ENCODE peak calls at places on chromosomes 7 and 10, in seven cellular contexts. K is fibroblast of lung, V is brain microvascular endothelial cell, H is SK-N-MC, G is sigmoid colon, Q is GM12878, O is body of pancreas. N is an unnamed sample. For H3K36me3, the result is how much of the 10 kb centered on the place peaks cover.

GRCh38 chr10:75272896-75273295 is 37.1 kb upstream of the COMTD1 start:
- DNase-seq in K (peak), V (no peak), H (no peak), G (no peak), Q (no peak), O (peak), N (no peak)

GRCh38 chr10:112471878-112472487 is 25.0 kb downstream of the VTI1A start:
- DNase-seq in K (peak), V (no peak), H (no peak), G (no peak), Q (peak), O (no peak), N (peak)

GRCh38 chr10:96446966-96447596 is 66.6 kb downstream of the TLL2 start:
- DNase-seq in K (no peak), V (no peak), H (no peak), G (no peak), Q (no peak), O (no peak), N (no peak)

GRCh38 chr10:25849971-25850370 is 84.1 kb upstream of the MYO3A start:
- DNase-seq in K (no peak), V (no peak), H (peak), G (no peak), Q (no peak), O (no peak), N (no peak)

GRCh38 chr7:51977913-51978312 is 661.3 kb upstream of the COBL start:
- DNase-seq in K (no peak), V (no peak), H (no peak), G (no peak), Q (no peak), O (no peak), N (no peak)

GRCh38 chr10:95445837-95446347 is 115.3 kb downstream of the SORBS1 start:
- DNase-seq in K (peak), V (peak), H (no peak), G (peak), Q (no peak), O (peak), N (no peak)

GRCh38 chr7:75804705-75805104 is 8.9 kb downstream of the CCL24 start:
- DNase-seq in K (no peak), V (no peak), H (no peak), G (no peak), Q (no peak), O (no peak), N (no peak)

GRCh38 chr7:127448566-127448965 is 56.1 kb upstream of the ZNF800 start:
- DNase-seq in K (no peak), V (no peak), H (no peak), G (no peak), Q (no peak), O (no peak), N (no peak)

GRCh38 chr10:92972066-92972870 is 88.3 kb upstream of the CYP26C1 start:
- DNase-seq in K (peak), V (peak), H (no peak), G (no peak), Q (no peak), O (no peak), N (no peak)

GRCh38 chr7:90923576-90923975 is 327.5 kb downstream of the CDK14 start:
- DNase-seq in K (peak), V (no peak), H (peak), G (no peak), Q (no peak), O (no peak), N (no peak)

GRCh38 chr10:58070964-58071363 is 196.7 kb downstream of the IPMK start:
- DNase-seq in K (no peak), V (no peak), H (no peak), G (no peak), Q (no peak), O (no peak), N (no peak)

GRCh38 chr7:80478683-80479082 is 33.2 kb downstream of the GNAT3 start:
- DNase-seq in K (peak), V (peak), H (no peak), G (no peak), Q (no peak), O (no peak), N (no peak)

GRCh38 chr10:106450966-106451365 is 713.5 kb downstream of the SORCS1 start:
- DNase-seq in K (no peak), V (no peak), H (no peak), G (no peak), Q (no peak), O (no peak), N (no peak)

GRCh38 chr7:121766676-121767075 is 106.3 kb upstream of the PTPRZ1 start:
- DNase-seq in K (no peak), V (no peak), H (no peak), G (no peak), Q (no peak), O (no peak), N (no peak)

GRCh38 chr10:124005991-124006392 is 87.4 kb downstream of the CHST15 start:
- DNase-seq in K (no peak), V (peak), H (no peak), G (peak), Q (no peak), O (peak), N (no peak)

GRCh38 chr10:21173433-21173963 is 276.4 kb upstream of the NEBL start:
- DNase-seq in K (no peak), V (no peak), H (no peak), G (no peak), Q (no peak), O (peak), N (no peak)

GRCh38 chr7:135914346-135914745 is 62.8 kb downstream of the MTPN start:
- DNase-seq in K (no peak), V (no peak), H (no peak), G (no peak), Q (no peak), O (no peak), N (no peak)

GRCh38 chr10:48614481-48615383 is 9.9 kb upstream of the ARHGAP22 start:
- DNase-seq in K (peak), V (no peak), H (no peak), G (no peak), Q (peak), O (no peak), N (no peak)

GRCh38 chr10:15461353-15462108 is 90.4 kb upstream of the FAM171A1 start:
- DNase-seq in K (peak), V (peak), H (no peak), G (no peak), Q (no peak), O (no peak), N (no peak)

GRCh38 chr10:71178880-71179279 is 33.5 kb upstream of the UNC5B start:
- DNase-seq in K (no peak), V (no peak), H (no peak), G (no peak), Q (no peak), O (no peak), N (no peak)

GRCh38 chr7:45140827-45141226 is 16.8 kb upstream of the RAMP3 start:
- DNase-seq in K (no peak), V (no peak), H (no peak), G (no peak), Q (peak), O (no peak), N (no peak)

GRCh38 chr7:129949292-129950133 is 3.2 kb downstream of the UBE2H start:
- DNase-seq in K (peak), V (peak), H (peak), G (peak), Q (peak), O (no peak), N (peak)
- H3K4me3 ChIP-seq in K (peak), V (peak), H (peak), G (peak), Q (peak), O (no peak), N (peak)

DNA sequence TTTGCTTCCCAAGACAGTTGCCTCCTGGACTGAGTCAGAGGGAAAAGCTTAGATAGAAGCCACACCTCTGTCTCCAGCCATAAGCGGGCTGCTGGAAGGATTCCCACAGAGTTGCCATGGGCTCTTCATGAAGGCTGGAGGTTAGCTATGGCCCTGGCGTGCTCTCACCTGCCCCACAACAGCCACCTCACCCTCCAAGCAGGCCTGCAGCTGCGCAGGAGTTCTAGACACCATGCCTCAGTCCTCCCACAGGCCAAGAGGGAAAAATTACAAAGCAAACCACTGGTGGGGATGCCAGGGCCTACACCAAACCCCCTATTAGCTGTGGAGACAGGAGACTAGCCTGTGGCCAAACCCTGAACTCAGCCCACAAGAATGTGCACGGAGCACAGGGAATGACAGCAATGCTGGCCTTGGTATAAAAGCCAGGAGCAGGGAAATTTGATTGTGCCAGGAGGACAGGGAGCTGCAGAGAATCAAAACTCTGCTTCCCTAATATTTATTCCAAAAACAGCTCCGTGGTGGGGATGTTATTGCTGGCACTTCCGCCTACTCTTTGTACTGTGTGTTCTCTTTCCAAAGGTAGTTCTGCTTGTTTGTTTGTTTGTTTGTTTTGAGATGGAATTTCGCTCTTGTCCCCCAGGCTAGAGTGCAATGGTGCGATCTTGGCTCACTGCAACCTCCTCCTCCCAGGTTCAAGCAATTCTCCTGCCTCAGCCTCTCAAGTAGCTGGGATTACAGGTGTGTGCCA is 60.3 kb upstream of the STK17A start:
- DNase-seq in K (no peak), V (peak), H (no peak), G (no peak), Q (no peak), O (no peak), N (no peak)
- H3K27ac ChIP-seq in K (no peak), V (peak), H (no peak), G (no peak), Q (no peak), O (no peak), N (no peak)

DNA sequence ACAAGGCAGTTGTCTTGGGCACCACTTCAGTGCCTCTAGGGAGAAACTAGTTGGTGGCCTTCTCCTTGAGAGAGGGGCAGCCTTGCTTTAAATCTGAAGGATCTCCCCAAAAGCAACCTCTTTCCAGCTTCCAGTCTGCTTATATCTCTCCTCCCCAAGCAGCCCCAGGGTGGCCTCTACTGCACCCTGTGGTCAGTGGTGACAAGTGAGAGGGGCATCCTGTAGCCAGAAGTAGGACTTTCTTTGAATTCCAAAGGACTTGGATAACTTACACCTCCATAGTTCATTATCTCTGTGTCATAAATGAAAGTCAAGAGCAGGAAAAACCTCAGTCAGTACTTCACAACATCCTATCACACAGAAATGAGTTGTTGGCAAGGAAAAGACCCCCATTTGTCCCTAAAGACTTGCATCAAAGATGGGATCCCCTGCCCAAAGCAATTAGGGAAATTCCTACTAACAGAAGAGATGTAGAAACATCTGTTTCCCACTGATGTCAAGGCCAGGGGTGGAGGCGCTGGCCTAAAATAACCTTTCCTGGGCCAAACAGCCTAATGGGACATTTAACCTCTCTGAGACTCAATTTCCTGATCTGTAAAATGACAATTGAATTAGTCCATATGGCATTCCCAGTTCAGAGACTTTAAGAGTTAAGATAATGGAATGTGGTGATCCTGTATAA is 44.0 kb upstream of the ANKRD1 start:
- DNase-seq in K (no peak), V (no peak), H (no peak), G (no peak), Q (no peak), O (no peak), N (no peak)
- H3K36me3 ChIP-seq in K (under half), V (under half), H (under half), G (under half), Q (under half), O (under half), N (under half)

DNA sequence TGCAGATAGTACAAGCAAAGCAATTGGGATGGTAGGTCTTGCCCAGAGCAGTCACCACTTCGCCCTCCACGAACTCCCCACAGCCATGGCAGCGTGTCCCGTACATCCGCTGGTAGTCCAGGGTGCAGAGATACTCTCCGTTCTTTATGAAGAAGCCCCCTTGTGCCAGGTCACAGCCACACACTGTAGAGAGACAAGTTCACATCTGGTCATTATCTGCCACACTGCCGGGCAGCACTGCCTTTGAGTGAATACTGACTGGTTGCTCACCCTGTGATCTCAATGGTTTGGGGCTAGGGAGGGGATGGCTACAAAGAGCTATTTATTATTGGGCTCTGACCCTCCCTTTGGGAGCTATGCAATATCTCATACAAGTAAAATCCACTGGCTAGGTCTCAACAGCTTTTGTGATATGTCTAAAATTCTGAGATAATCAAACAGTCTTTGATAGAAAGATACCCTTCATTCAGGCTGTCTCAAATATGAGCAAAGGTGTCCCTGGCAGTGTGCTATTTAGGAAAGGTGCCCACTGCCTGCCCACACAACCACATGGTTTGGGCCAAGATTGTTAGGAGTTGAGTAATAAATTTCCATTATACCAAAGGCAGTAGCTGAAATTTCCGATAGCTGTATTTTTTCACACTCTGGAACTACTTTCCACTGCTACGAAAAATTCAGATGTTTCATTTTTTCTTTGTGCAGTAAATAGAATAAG is 82.5 kb downstream of the ABLIM1 start:
- DNase-seq in K (no peak), V (no peak), H (no peak), G (no peak), Q (no peak), O (no peak), N (no peak)
- H3K4me3 ChIP-seq in K (no peak), V (no peak), H (no peak), G (no peak), Q (no peak), O (no peak), N (no peak)

GRCh38 chr7:86768394-86768793 is 124.7 kb downstream of the GRM3 start:
- DNase-seq in K (no peak), V (no peak), H (no peak), G (no peak), Q (no peak), O (no peak), N (no peak)
- H3K27ac ChIP-seq in K (no peak), V (no peak), H (no peak), G (no peak), Q (no peak), O (no peak), N (no peak)

DNA sequence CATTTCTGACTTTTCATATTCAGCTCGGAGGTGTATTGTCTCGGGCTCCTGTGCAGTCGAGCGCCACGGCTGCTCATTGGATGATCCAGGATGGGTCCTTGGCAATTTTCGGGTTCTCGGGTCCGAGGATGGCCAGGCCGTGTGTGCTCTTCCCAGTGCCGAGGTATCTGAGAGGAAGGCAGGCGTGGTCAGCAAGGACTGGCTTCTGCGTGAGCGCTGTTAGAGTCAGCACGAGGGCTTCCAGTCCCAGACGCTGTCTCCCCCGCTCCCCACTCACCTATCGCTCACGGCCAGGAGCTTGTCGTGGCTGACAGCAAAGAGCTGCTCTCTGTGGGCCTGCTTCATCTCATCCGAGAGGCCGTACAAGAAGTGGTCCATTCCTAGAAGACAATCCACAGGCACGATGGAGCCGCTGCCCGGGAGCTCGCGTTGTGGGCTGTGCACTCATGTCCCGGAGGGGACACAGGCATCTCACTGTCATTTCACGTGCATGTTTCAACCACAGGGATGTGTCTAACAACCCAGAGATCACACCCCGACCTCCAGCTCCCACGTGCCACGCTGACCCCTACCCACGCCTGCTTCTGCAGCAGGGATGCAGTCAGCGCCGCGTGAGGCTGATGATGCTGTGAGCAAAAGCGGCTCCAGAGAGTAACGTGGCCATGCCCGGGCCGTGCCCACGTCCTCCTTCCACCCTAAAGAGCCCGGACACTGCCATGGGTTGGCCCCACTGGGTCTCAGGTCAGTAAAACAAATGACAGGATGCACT is 34.4 kb downstream of the PITRM1 start:
- DNase-seq in K (no peak), V (no peak), H (no peak), G (peak), Q (no peak), O (no peak), N (no peak)
- H3K36me3 ChIP-seq in K (half or more), V (half or more), H (half or more), G (half or more), Q (under half), O (under half), N (half or more)